ENCODE peak calls at places on chromosomes 3 and 15, in six cellular contexts. D is stimulated activated CD4-positive, alpha-beta T cell treated with anti-CD3 and anti-CD28 coated beads, Interleukin-1b, Interleukin-23, amount 100 ng/mL, for 24 hours; P is brain microvascular endothelial cell; Y is upper lobe of right lung; V is endothelial cell; R is hypothalamus. X is an unnamed sample.

GRCh38 chr3:153163349-153164008 is 1.5 kb downstream of the RAP2B start:
- DNase-seq in D (no peak), P (no peak), Y (no peak), V (no peak), R (no peak), X (peak; percentile 7)

GRCh38 chr15:25664761-25665160 is 198.4 kb downstream of the ATP10A start:
- DNase-seq in D (no peak), P (no peak), Y (no peak), V (no peak), R (no peak), X (no peak)

GRCh38 chr3:192090586-192090985 is 629.6 kb downstream of the PYDC2 start:
- DNase-seq in D (no peak), P (no peak), Y (no peak), V (peak; percentile 10), R (no peak), X (no peak)

GRCh38 chr3:160641675-160642330 is 35.2 kb upstream of the ARL14 start:
- DNase-seq in D (no peak), P (peak; percentile 56), Y (no peak), V (no peak), R (no peak), X (peak; percentile 77)

GRCh38 chr3:45995370-45996192 is at the start of gene FYCO1:
- DNase-seq in D (peak; percentile 84), P (peak; percentile 88), Y (peak; percentile 98), V (peak; percentile 89), R (peak; percentile 65), X (peak; percentile 93)

GRCh38 chr3:160677459-160677901 is 520 bp downstream of the ARL14 start:
- DNase-seq in D (no peak), P (peak; percentile 29), Y (no peak), V (no peak), R (no peak), X (no peak)

GRCh38 chr3:24963762-24964625 is 464.1 kb upstream of the RARB start:
- DNase-seq in D (no peak), P (peak; percentile 41), Y (no peak), V (peak; percentile 15), R (no peak), X (peak; percentile 58)

GRCh38 chr3:147919496-147919895 is 510.3 kb downstream of the ZIC1 start:
- DNase-seq in D (no peak), P (no peak), Y (no peak), V (no peak), R (no peak), X (no peak)

GRCh38 chr3:66220602-66221377 is at the start of gene SLC25A26:
- DNase-seq in D (peak; percentile 94), P (peak; percentile 96), Y (peak; percentile 98), V (peak; percentile 92), R (peak; percentile 74), X (peak; percentile 99)

GRCh38 chr3:182118081-182118480 is 406.4 kb downstream of the SOX2 start:
- DNase-seq in D (no peak), P (no peak), Y (no peak), V (no peak), R (no peak), X (no peak)

GRCh38 chr3:45681846-45682245 is 7.3 kb upstream of the SACM1L start:
- DNase-seq in D (no peak), P (no peak), Y (no peak), V (no peak), R (no peak), X (no peak)